ENCODE peak calls at places on chromosome 2, in seven cellular contexts. X is SJSA1, G is aorta, V is stomach, O is fibroblast of lung, C is left ventricle myocardium inferior, D is neural progenitor cell. Q is an unnamed sample.

GRCh38 chr2:115443550-115444185 is 1001.2 kb downstream of the DPP10 start:
- DNase-seq in V (no peak), C (no peak), X (no peak), G (no peak), D (peak; percentile 3), O (no peak), Q (no peak)

GRCh38 chr2:124018894-124019293 is 6.2 kb upstream of the CNTNAP5 start:
- DNase-seq in C (no peak), V (no peak), O (no peak), X (no peak), D (no peak), G (no peak), Q (no peak)

GRCh38 chr2:219344756-219345458 is 12.4 kb upstream of the RESP18 start:
- DNase-seq in C (peak; percentile 42), X (no peak), D (peak; percentile 15), G (no peak), V (peak; percentile 40), O (peak; percentile 32), Q (no peak)

GRCh38 chr2:84022810-84023431 is 436.2 kb downstream of the SUCLG1 start:
- DNase-seq in V (no peak), O (peak; percentile 56), X (peak; percentile 42), C (no peak), D (peak; percentile 77), G (no peak), Q (no peak)

GRCh38 chr2:48356701-48357322 is 173.1 kb upstream of the STON1 start:
- DNase-seq in D (no peak), G (no peak), O (peak; percentile 63), C (no peak), V (no peak), X (no peak), Q (no peak)

GRCh38 chr2:30336978-30337841 is 105.9 kb downstream of the LBH start:
- DNase-seq in G (no peak), X (no peak), O (no peak), C (no peak), V (no peak), D (no peak), Q (peak; percentile 88)

GRCh38 chr2:95158441-95158840 is 1.2 kb downstream of the ZNF514 start:
- DNase-seq in D (no peak), G (no peak), C (no peak), V (no peak), O (no peak), X (no peak), Q (no peak)

GRCh38 chr2:234136461-234136860 is 86.0 kb downstream of the SPP2 start:
- DNase-seq in G (no peak), D (peak; percentile 37), X (no peak), C (no peak), O (no peak), V (no peak), Q (no peak)

GRCh38 chr2:157160131-157160530 is 97.4 kb upstream of the GALNT5 start:
- DNase-seq in D (no peak), G (no peak), C (no peak), O (no peak), V (no peak), X (no peak), Q (no peak)

GRCh38 chr2:206084870-206085741 is 868 bp downstream of the INO80D start:
- DNase-seq in O (peak; percentile 21), V (peak; percentile 45), D (peak; percentile 56), C (peak; percentile 34), G (peak; percentile 86), X (peak; percentile 48), Q (peak; percentile 89)

GRCh38 chr2:239222346-239223028 is 178.3 kb downstream of the HDAC4 start:
- DNase-seq in X (no peak), C (no peak), V (peak; percentile 23), G (no peak), D (no peak), O (peak; percentile 87), Q (no peak)

GRCh38 chr2:207095963-207096362 is 69.8 kb downstream of the KLF7 start:
- DNase-seq in X (no peak), D (no peak), C (no peak), G (no peak), V (no peak), O (no peak), Q (no peak)
- H3K36me3 ChIP-seq in X (peaks cover 29% of the 10 kb centered on the region), D (no peaks in the 10 kb centered on the region), C (no peaks in the 10 kb centered on the region), G (no peaks in the 10 kb centered on the region), V (peaks cover 6% of the 10 kb centered on the region), O (no peaks in the 10 kb centered on the region), Q (peaks cover 7% of the 10 kb centered on the region)

DNA sequence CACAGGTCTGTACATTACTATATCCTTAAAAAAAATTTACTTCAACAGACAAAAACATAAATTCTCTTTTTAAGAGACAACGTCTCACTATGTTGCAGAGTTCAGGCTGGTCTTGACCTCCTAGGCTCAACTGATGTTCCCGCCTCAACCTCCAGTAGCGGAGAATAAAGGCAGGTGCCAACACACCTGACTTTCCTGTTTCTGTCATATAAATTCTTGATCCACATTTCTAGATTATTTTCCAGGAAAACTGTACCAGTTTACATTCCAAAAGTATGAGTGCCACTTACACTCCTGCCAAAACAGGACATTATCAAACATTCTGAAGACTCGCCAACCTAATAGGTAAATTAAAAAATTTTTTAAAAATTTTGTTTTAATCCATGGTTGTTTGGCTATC is 48.6 kb downstream of the PUM2 start:
- DNase-seq in V (no peak), X (no peak), C (no peak), G (no peak), O (no peak), D (no peak), Q (no peak)
- H3K4me3 ChIP-seq in V (no peak overlapping the region), X (no peak overlapping the region), C (no peak overlapping the region), G (no peak overlapping the region), O (no peak overlapping the region), D (no peak overlapping the region), Q (no peak overlapping the region)

DNA sequence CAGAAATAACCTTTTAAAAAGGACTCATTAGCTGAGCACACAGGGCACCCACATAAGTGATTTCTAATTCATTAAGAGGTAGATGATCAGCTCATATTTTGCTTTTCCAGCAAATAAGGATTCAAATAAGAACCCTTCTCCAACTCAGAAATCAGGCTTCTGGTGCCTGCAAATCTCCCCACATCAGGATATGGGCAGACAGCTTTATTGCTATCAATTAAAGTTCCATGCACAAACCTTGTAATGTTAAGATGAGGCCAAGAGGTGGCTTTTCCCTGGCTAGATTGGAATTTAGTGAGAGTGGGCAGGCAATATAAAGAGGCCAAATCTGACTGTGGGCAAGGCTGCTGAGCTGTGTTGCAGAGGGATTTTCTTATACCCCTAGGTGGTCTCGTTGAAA is 193.6 kb downstream of the SH3RF3 start:
- DNase-seq in D (no peak), V (no peak), G (no peak), O (no peak), X (no peak), C (no peak), Q (no peak)
- H3K27ac ChIP-seq in D (no peak overlapping the region), V (peak overlapping the region; percentile 74), G (peak overlapping the region; percentile 88), O (peak overlapping the region; percentile 92), X (peak overlapping the region; percentile 83), C (peak overlapping the region; percentile 89), Q (no peak overlapping the region)

GRCh38 chr2:56132138-56132537 is 51.7 kb upstream of the CCDC85A start:
- DNase-seq in G (no peak), C (no peak), V (no peak), O (peak; percentile 59), X (no peak), D (peak; percentile 62), Q (no peak)

GRCh38 chr2:56134861-56135260 is 48.9 kb upstream of the CCDC85A start:
- DNase-seq in V (no peak), G (no peak), X (no peak), C (no peak), D (no peak), O (no peak), Q (no peak)

GRCh38 chr2:56133441-56133840 is 50.3 kb upstream of the CCDC85A start:
- DNase-seq in G (no peak), D (no peak), X (no peak), V (no peak), C (no peak), O (no peak), Q (no peak)

GRCh38 chr2:56130463-56131070 is 53.2 kb upstream of the CCDC85A start:
- DNase-seq in G (no peak), O (peak; percentile 38), V (no peak), C (no peak), X (no peak), D (peak; percentile 58), Q (no peak)

DNA sequence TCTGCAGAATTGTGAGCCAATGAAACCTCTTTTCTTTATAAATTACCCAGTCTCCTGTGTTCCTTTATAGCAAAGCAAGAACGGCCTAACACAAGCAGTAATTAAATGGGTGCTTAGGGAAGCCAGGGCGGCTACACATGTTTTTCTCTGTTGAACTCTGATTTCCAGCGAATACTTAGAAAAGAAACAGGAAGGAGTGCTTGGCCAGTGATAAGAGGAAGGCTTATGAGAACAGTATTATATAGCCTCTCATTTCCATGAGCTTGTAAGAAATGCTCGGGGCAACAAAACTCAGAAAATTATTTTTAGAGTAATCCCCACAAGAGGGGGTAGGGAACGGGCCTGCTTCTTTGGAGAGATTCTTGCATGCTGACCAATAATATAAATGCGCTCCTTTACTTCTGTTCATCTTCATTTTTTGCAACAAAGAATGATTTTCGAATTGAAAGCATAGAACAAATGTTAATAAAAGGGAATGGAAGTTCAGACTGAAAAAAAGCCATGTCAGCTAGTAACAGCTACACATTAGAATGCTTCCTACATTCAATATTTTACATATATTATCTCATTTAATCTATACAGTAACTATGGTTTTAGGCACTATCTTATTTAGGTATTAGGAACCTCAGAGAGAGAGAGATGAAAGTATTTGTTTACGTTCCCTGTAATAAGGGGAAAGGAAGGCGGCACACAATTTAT is 49.7 kb upstream of the CCDC85A start:
- DNase-seq in X (no peak), D (no peak), G (no peak), C (no peak), V (no peak), O (no peak), Q (no peak)
- H3K36me3 ChIP-seq in X (no peaks in the 10 kb centered on the region), D (no peaks in the 10 kb centered on the region), G (no peaks in the 10 kb centered on the region), C (no peaks in the 10 kb centered on the region), V (no peaks in the 10 kb centered on the region), O (no peaks in the 10 kb centered on the region), Q (no peaks in the 10 kb centered on the region)

DNA sequence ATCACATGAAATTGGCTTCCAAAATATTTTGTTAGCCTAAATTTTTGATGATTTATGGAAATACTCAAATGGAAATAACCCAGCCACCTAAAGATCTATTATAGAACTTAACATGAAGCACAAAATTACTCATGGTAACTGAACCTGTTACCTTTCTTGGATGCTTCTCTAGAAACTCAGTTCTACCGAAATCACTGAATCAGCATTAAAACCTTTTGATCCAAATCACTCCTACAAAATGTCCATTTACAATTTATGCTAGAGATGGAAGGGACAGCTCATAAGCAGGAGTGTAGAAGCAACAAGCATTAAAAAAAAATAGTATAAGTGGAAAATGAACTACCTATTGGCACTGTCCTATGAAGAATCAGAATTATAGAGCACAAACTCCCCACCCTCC is 2.1 kb downstream of the PRPF40A start:
- DNase-seq in D (no peak), O (no peak), G (no peak), C (no peak), X (no peak), V (no peak), Q (no peak)
- H3K4me3 ChIP-seq in D (peak overlapping the region; percentile 91), O (no peak overlapping the region), G (no peak overlapping the region), C (no peak overlapping the region), X (no peak overlapping the region), V (no peak overlapping the region), Q (no peak overlapping the region)

Q was measured in spleen.